ENCODE peak calls at places on chromosome 22, in six cellular contexts. One of them, this sample, is unnamed.

GRCh38 chr22:25845985-25846745 is 104.2 kb downstream of the MYO18B start:
- DNase-seq in brain microvascular endothelial cell: peak
- DNase-seq in astrocyte of the spinal cord: no peak
- DNase-seq in RWPE2: no peak
- DNase-seq in breast epithelium: no peak
- DNase-seq in body of pancreas: no peak
- DNase-seq in this sample: peak

GRCh38 chr22:26995222-26995621 is 337.8 kb downstream of the MIAT start:
- DNase-seq in brain microvascular endothelial cell: no peak
- DNase-seq in RWPE2: no peak
- DNase-seq in astrocyte of the spinal cord: no peak
- DNase-seq in breast epithelium: no peak
- DNase-seq in body of pancreas: peak
- DNase-seq in this sample: no peak

GRCh38 chr22:25497269-25497668 is 67.2 kb upstream of the GRK3 start:
- DNase-seq in breast epithelium: no peak
- DNase-seq in astrocyte of the spinal cord: peak
- DNase-seq in RWPE2: no peak
- DNase-seq in brain microvascular endothelial cell: peak
- DNase-seq in body of pancreas: no peak
- DNase-seq in this sample: peak

GRCh38 chr22:49951001-49951677 is 9.4 kb upstream of the PIM3 start:
- DNase-seq in astrocyte of the spinal cord: peak
- DNase-seq in RWPE2: peak
- DNase-seq in brain microvascular endothelial cell: no peak
- DNase-seq in breast epithelium: peak
- DNase-seq in body of pancreas: peak
- DNase-seq in this sample: no peak

GRCh38 chr22:22721681-22722309 is 77.4 kb downstream of the GGTLC2 start:
- DNase-seq in brain microvascular endothelial cell: peak
- DNase-seq in RWPE2: no peak
- DNase-seq in breast epithelium: no peak
- DNase-seq in astrocyte of the spinal cord: peak
- DNase-seq in body of pancreas: no peak
- DNase-seq in this sample: peak

GRCh38 chr22:33129621-33130020 is 71.4 kb upstream of the SYN3 start:
- DNase-seq in breast epithelium: no peak
- DNase-seq in RWPE2: no peak
- DNase-seq in astrocyte of the spinal cord: no peak
- DNase-seq in body of pancreas: no peak
- DNase-seq in brain microvascular endothelial cell: no peak
- DNase-seq in this sample: no peak

GRCh38 chr22:42876041-42876440 is 19.0 kb upstream of the ARFGAP3 start:
- DNase-seq in RWPE2: no peak
- DNase-seq in body of pancreas: no peak
- DNase-seq in brain microvascular endothelial cell: no peak
- DNase-seq in breast epithelium: no peak
- DNase-seq in astrocyte of the spinal cord: no peak
- DNase-seq in this sample: no peak

GRCh38 chr22:44881624-44882023 is 128.2 kb downstream of the PHF21B start:
- DNase-seq in brain microvascular endothelial cell: no peak
- DNase-seq in body of pancreas: no peak
- DNase-seq in astrocyte of the spinal cord: no peak
- DNase-seq in breast epithelium: no peak
- DNase-seq in RWPE2: no peak
- DNase-seq in this sample: no peak

GRCh38 chr22:18078329-18079041 is 695 bp downstream of the PEX26 start:
- DNase-seq in brain microvascular endothelial cell: no peak
- DNase-seq in RWPE2: no peak
- DNase-seq in breast epithelium: no peak
- DNase-seq in body of pancreas: peak
- DNase-seq in astrocyte of the spinal cord: no peak
- DNase-seq in this sample: no peak

GRCh38 chr22:29194269-29194668 is 11.4 kb upstream of the EMID1 start:
- DNase-seq in body of pancreas: no peak
- DNase-seq in breast epithelium: no peak
- DNase-seq in brain microvascular endothelial cell: no peak
- DNase-seq in RWPE2: no peak
- DNase-seq in astrocyte of the spinal cord: no peak
- DNase-seq in this sample: no peak

GRCh38 chr22:17430298-17430900 is 61.1 kb downstream of the CECR2 start:
- DNase-seq in RWPE2: no peak
- DNase-seq in body of pancreas: no peak
- DNase-seq in brain microvascular endothelial cell: peak
- DNase-seq in breast epithelium: no peak
- DNase-seq in astrocyte of the spinal cord: peak
- DNase-seq in this sample: peak

GRCh38 chr22:28379075-28379806 is 300.4 kb downstream of the TTC28 start:
- DNase-seq in breast epithelium: no peak
- DNase-seq in brain microvascular endothelial cell: no peak
- DNase-seq in body of pancreas: no peak
- DNase-seq in RWPE2: no peak
- DNase-seq in astrocyte of the spinal cord: no peak
- DNase-seq in this sample: peak

GRCh38 chr22:18119409-18120110 is 9.0 kb downstream of the TUBA8 start:
- DNase-seq in breast epithelium: no peak
- DNase-seq in body of pancreas: no peak
- DNase-seq in astrocyte of the spinal cord: no peak
- DNase-seq in RWPE2: no peak
- DNase-seq in brain microvascular endothelial cell: no peak
- DNase-seq in this sample: no peak

GRCh38 chr22:49183208-49183825 is 644.4 kb downstream of the BRD1 start:
- DNase-seq in RWPE2: no peak
- DNase-seq in brain microvascular endothelial cell: no peak
- DNase-seq in astrocyte of the spinal cord: no peak
- DNase-seq in breast epithelium: no peak
- DNase-seq in body of pancreas: no peak
- DNase-seq in this sample: no peak

GRCh38 chr22:22865311-22866072 is 22.1 kb upstream of the IGLL5 start:
- DNase-seq in breast epithelium: no peak
- DNase-seq in RWPE2: no peak
- DNase-seq in brain microvascular endothelial cell: no peak
- DNase-seq in body of pancreas: no peak
- DNase-seq in astrocyte of the spinal cord: no peak
- DNase-seq in this sample: no peak

GRCh38 chr22:48579915-48580279 is 1247.8 kb downstream of the BRD1 start:
- DNase-seq in body of pancreas: no peak
- DNase-seq in brain microvascular endothelial cell: no peak
- DNase-seq in astrocyte of the spinal cord: no peak
- DNase-seq in breast epithelium: no peak
- DNase-seq in RWPE2: no peak
- DNase-seq in this sample: no peak

GRCh38 chr22:49045276-49045675 is 782.4 kb downstream of the BRD1 start:
- DNase-seq in breast epithelium: no peak
- DNase-seq in RWPE2: no peak
- DNase-seq in body of pancreas: no peak
- DNase-seq in brain microvascular endothelial cell: no peak
- DNase-seq in astrocyte of the spinal cord: no peak
- DNase-seq in this sample: no peak

GRCh38 chr22:25853078-25853477 is 111.1 kb downstream of the MYO18B start:
- DNase-seq in RWPE2: no peak
- DNase-seq in breast epithelium: no peak
- DNase-seq in body of pancreas: no peak
- DNase-seq in astrocyte of the spinal cord: no peak
- DNase-seq in brain microvascular endothelial cell: no peak
- DNase-seq in this sample: no peak

GRCh38 chr22:44671742-44672141 is 30.3 kb upstream of the PRR5 start:
- DNase-seq in breast epithelium: no peak
- DNase-seq in body of pancreas: no peak
- DNase-seq in RWPE2: no peak
- DNase-seq in brain microvascular endothelial cell: peak
- DNase-seq in astrocyte of the spinal cord: no peak
- DNase-seq in this sample: peak

GRCh38 chr22:17914474-17914873 is 109.9 kb downstream of the MICAL3 start:
- DNase-seq in brain microvascular endothelial cell: no peak
- DNase-seq in body of pancreas: no peak
- DNase-seq in astrocyte of the spinal cord: no peak
- DNase-seq in breast epithelium: no peak
- DNase-seq in RWPE2: no peak
- DNase-seq in this sample: no peak

GRCh38 chr22:50089231-50090140 is at the start of gene MOV10L1:
- DNase-seq in breast epithelium: no peak
- DNase-seq in brain microvascular endothelial cell: no peak
- DNase-seq in astrocyte of the spinal cord: peak
- DNase-seq in body of pancreas: no peak
- DNase-seq in RWPE2: no peak
- DNase-seq in this sample: peak

GRCh38 chr22:18032455-18033101 is 8.2 kb upstream of the MICAL3 start:
- DNase-seq in RWPE2: peak
- DNase-seq in brain microvascular endothelial cell: peak
- DNase-seq in astrocyte of the spinal cord: peak
- DNase-seq in body of pancreas: no peak
- DNase-seq in breast epithelium: no peak
- DNase-seq in this sample: peak

GRCh38 chr22:49415219-49415951 is 412.3 kb downstream of the BRD1 start:
- DNase-seq in body of pancreas: no peak
- DNase-seq in brain microvascular endothelial cell: no peak
- DNase-seq in breast epithelium: no peak
- DNase-seq in astrocyte of the spinal cord: no peak
- DNase-seq in RWPE2: no peak
- DNase-seq in this sample: no peak

GRCh38 chr22:26635117-26635516 is 13.4 kb downstream of the CRYBA4 start:
- DNase-seq in astrocyte of the spinal cord: no peak
- DNase-seq in body of pancreas: no peak
- DNase-seq in RWPE2: no peak
- DNase-seq in brain microvascular endothelial cell: no peak
- DNase-seq in breast epithelium: no peak
- DNase-seq in this sample: no peak

GRCh38 chr22:28244760-28245159 is 325.7 kb upstream of the PITPNB start:
- DNase-seq in brain microvascular endothelial cell: no peak
- DNase-seq in body of pancreas: no peak
- DNase-seq in RWPE2: no peak
- DNase-seq in astrocyte of the spinal cord: no peak
- DNase-seq in breast epithelium: no peak
- DNase-seq in this sample: no peak

GRCh38 chr22:50198624-50199017 is 2.2 kb upstream of the SELENOO start:
- DNase-seq in astrocyte of the spinal cord: no peak
- DNase-seq in body of pancreas: no peak
- DNase-seq in breast epithelium: no peak
- DNase-seq in brain microvascular endothelial cell: no peak
- DNase-seq in RWPE2: no peak
- DNase-seq in this sample: no peak

GRCh38 chr22:25672685-25673084 is 69.3 kb upstream of the MYO18B start:
- DNase-seq in RWPE2: no peak
- DNase-seq in body of pancreas: no peak
- DNase-seq in astrocyte of the spinal cord: no peak
- DNase-seq in breast epithelium: no peak
- DNase-seq in brain microvascular endothelial cell: no peak
- DNase-seq in this sample: no peak

DNA sequence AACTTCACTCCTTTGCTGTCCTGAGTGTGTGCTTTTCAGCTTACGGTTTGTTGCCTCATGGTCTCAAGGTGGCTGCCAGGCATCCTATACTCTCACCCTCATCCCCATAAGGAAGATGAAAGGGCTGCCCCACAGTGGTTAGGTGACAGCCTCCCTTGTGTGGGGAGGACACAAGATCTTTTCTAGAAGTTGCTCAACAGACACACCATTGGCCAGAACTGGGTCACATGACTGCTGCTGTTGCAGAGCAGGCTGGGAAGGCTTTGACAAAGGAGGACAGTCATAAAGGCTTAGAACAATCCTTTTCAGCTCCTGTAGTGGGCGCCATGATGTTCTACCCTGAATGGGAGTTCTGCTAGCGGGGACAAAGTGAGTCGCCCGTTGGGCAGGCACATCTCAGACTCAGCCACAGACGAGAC is 69.7 kb upstream of the RASD2 start:
- DNase-seq in RWPE2: no peak
- DNase-seq in body of pancreas: no peak
- DNase-seq in breast epithelium: no peak
- DNase-seq in astrocyte of the spinal cord: no peak
- DNase-seq in brain microvascular endothelial cell: peak
- DNase-seq in this sample: peak
- TF ChIP-seq CTCF in RWPE2: no peak
- TF ChIP-seq CTCF in body of pancreas: no peak
- TF ChIP-seq CTCF in breast epithelium: no peak
- TF ChIP-seq CTCF in astrocyte of the spinal cord: no peak
- TF ChIP-seq CTCF in brain microvascular endothelial cell: peak
- TF ChIP-seq CTCF in this sample: no peak

DNA sequence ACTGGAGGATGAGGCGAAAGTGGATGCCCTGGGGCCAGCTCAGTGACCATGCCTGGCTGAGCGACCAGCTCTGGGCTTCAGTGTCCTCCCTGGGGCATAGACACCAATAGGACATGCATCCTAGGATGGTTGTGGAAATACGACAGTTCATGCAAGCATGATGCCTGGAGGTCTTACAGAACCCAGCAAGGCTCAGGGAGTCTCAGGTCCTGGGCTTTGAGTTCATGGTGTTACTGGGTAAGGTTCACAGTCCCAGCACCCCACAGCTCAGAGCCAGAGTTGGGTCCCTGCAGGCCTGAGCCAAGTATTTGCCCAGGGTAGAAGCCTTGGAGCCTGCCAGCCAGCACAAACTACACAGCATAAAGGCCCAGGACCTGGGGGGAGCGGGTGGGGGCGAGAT is 4.2 kb upstream of the SUSD2 start:
- DNase-seq in body of pancreas: no peak
- DNase-seq in astrocyte of the spinal cord: no peak
- DNase-seq in breast epithelium: no peak
- DNase-seq in RWPE2: no peak
- DNase-seq in brain microvascular endothelial cell: no peak
- DNase-seq in this sample: no peak
- H3K4me3 ChIP-seq in body of pancreas: no peak
- H3K4me3 ChIP-seq in astrocyte of the spinal cord: no peak
- H3K4me3 ChIP-seq in breast epithelium: no peak
- H3K4me3 ChIP-seq in RWPE2: no peak
- H3K4me3 ChIP-seq in brain microvascular endothelial cell: no peak
- H3K4me3 ChIP-seq in this sample: no peak

DNA sequence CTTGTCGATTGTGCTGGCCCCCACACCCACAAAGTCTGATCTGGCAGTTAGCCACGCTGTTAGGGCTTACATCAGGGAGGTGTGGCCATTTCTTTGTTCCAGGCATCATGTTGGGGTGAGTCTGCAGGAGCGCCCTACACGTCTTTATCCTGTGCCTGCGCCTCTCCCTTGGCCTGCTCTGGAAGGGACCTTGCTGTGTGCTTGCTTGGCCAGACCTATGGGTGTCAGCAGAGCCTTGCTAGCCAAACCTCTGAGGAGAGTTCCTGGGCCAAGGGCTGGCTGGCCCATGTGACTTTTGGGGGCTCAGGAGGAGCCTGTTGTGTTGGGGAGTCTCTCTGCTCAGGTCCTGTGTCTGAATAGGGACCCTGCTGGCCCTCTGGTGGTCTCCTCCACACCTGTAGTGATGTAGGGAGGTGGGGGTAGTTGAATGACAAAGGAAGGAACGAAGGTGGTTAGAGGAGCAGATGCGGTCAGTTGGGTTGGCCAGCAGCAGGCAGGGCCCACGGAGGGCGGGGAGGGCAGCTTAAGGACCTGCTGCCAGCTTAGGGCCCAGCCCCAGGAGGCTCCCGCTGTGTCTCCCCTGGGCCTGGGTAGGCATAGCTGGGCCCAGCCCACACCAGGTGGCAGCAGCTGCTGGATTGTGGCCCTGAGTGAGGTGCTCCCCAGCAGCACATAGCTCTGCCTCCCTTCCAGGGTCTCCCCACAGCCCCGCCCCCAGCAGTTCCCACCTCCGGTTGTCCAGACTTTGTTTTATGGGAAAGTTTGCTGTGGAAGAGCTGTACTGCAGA is 7.9 kb downstream of the PPIL2 start:
- DNase-seq in astrocyte of the spinal cord: no peak
- DNase-seq in brain microvascular endothelial cell: no peak
- DNase-seq in RWPE2: no peak
- DNase-seq in body of pancreas: no peak
- DNase-seq in breast epithelium: no peak
- DNase-seq in this sample: no peak
- TF ChIP-seq CTCF in astrocyte of the spinal cord: no peak
- TF ChIP-seq CTCF in brain microvascular endothelial cell: no peak
- TF ChIP-seq CTCF in RWPE2: no peak
- TF ChIP-seq CTCF in body of pancreas: no peak
- TF ChIP-seq CTCF in breast epithelium: no peak
- TF ChIP-seq CTCF in this sample: no peak

GRCh38 chr22:31211504-31211861 is 615 bp upstream of the LIMK2 start:
- DNase-seq in astrocyte of the spinal cord: no peak
- DNase-seq in brain microvascular endothelial cell: no peak
- DNase-seq in breast epithelium: no peak
- DNase-seq in RWPE2: no peak
- DNase-seq in body of pancreas: no peak
- DNase-seq in this sample: no peak
- H3K4me3 ChIP-seq in astrocyte of the spinal cord: peak
- H3K4me3 ChIP-seq in brain microvascular endothelial cell: peak
- H3K4me3 ChIP-seq in breast epithelium: peak
- H3K4me3 ChIP-seq in RWPE2: peak
- H3K4me3 ChIP-seq in body of pancreas: no peak
- H3K4me3 ChIP-seq in this sample: no peak

This sample was measured in cardiac fibroblast.